ENCODE peak calls at places on chromosomes 11 and 22, in five cellular contexts. Z, G, J, V and I are unnamed samples.

GRCh38 chr22:26561756-26562417 is 28.0 kb downstream of the TPST2 start:
- DNase-seq in G (no peak), V (peak), J (no peak), Z (no peak), I (peak)

GRCh38 chr11:108565653-108566052 is 27.9 kb downstream of the EXPH5 start:
- DNase-seq in V (no peak), J (no peak), G (no peak), Z (no peak), I (no peak)

GRCh38 chr11:121389651-121390050 is 62.5 kb upstream of the SORL1 start:
- DNase-seq in Z (no peak), G (no peak), V (peak), J (peak), I (peak)

GRCh38 chr11:74487875-74488274 is 5.6 kb downstream of the LIPT2 start:
- DNase-seq in Z (no peak), J (no peak), G (no peak), V (no peak), I (no peak)

GRCh38 chr22:20026996-20027601 is 6.2 kb downstream of the TANGO2 start:
- DNase-seq in J (no peak), V (no peak), Z (no peak), G (no peak), I (no peak)

GRCh38 chr11:18046116-18046777 is at the start of gene TPH1:
- DNase-seq in Z (no peak), V (peak), J (peak), G (no peak), I (peak)

GRCh38 chr11:118921929-118922744 is 3.6 kb downstream of the BCL9L start:
- DNase-seq in G (no peak), V (peak), J (no peak), Z (no peak), I (peak)

GRCh38 chr22:35347462-35347861 is 33.4 kb upstream of the HMOX1 start:
- DNase-seq in V (no peak), J (no peak), Z (no peak), G (no peak), I (no peak)

GRCh38 chr11:944711-945470 is 19.2 kb downstream of the AP2A2 start:
- DNase-seq in Z (no peak), V (no peak), J (peak), G (no peak), I (no peak)

GRCh38 chr11:61290905-61291690 is 4.0 kb downstream of the VWCE start:
- DNase-seq in G (no peak), Z (no peak), J (no peak), V (no peak), I (no peak)

GRCh38 chr11:44345781-44346180 is 35.8 kb upstream of the ALX4 start:
- DNase-seq in V (no peak), G (no peak), Z (no peak), J (no peak), I (no peak)

GRCh38 chr11:127461575-127462344 is 461.2 kb upstream of the KIRREL3 start:
- DNase-seq in G (no peak), J (peak), V (no peak), Z (no peak), I (no peak)

GRCh38 chr22:49460662-49461371 is 366.9 kb downstream of the BRD1 start:
- DNase-seq in G (no peak), Z (no peak), V (no peak), J (no peak), I (no peak)

GRCh38 chr22:44952863-44953790 is 56.7 kb downstream of the PHF21B start:
- DNase-seq in V (no peak), Z (no peak), G (no peak), J (no peak), I (no peak)

GRCh38 chr22:35797411-35797810 is 79.7 kb downstream of the APOL5 start:
- DNase-seq in V (no peak), Z (no peak), G (no peak), J (no peak), I (no peak)

GRCh38 chr11:11984563-11984962 is 23.9 kb downstream of the DKK3 start:
- DNase-seq in G (no peak), V (no peak), Z (no peak), J (no peak), I (no peak)

GRCh38 chr11:70603756-70604211 is 205.5 kb downstream of the CTTN start:
- DNase-seq in G (no peak), Z (no peak), V (no peak), J (no peak), I (no peak)

GRCh38 chr11:79438631-79439429 is 2.0 kb downstream of the TENM4 start:
- DNase-seq in J (peak), V (peak), G (no peak), Z (no peak), I (no peak)

GRCh38 chr11:14318581-14318981 is 40.4 kb downstream of the RRAS2 start:
- DNase-seq in G (no peak), V (no peak), Z (no peak), J (no peak), I (no peak)

GRCh38 chr11:67032830-67033555 is 10.1 kb downstream of the SYT12 start:
- DNase-seq in G (no peak), V (no peak), J (no peak), Z (peak), I (peak)

GRCh38 chr11:117606211-117606610 is 190.8 kb downstream of the DSCAML1 start:
- DNase-seq in Z (no peak), V (no peak), J (no peak), G (no peak), I (no peak)

GRCh38 chr22:48592066-48592345 is 1235.7 kb downstream of the BRD1 start:
- DNase-seq in G (no peak), V (no peak), Z (no peak), J (no peak), I (no peak)

GRCh38 chr22:28899199-28899853 is 16.0 kb downstream of the ZNRF3 start:
- DNase-seq in Z (no peak), V (no peak), G (no peak), J (no peak), I (no peak)

GRCh38 chr11:74330065-74330858 is 18.8 kb upstream of the P4HA3 start:
- DNase-seq in V (no peak), G (no peak), Z (no peak), J (no peak), I (no peak)